ENCODE peak calls at places on chromosomes 4 and X, in four cellular contexts. One of them, this sample, is unnamed.
A peak's percentile ranks its signal among the peaks of the same experiment; 100 is the strongest.

GRCh38 chr4:114659386-114660008 is 60.9 kb downstream of the UGT8 start:
- DNase-seq in A549: peak; percentile 17
- DNase-seq in NCI-H1092: peak; percentile 59
- DNase-seq in NCI-H1417: peak; percentile 85
- DNase-seq in this sample: peak; percentile 96

GRCh38 chr4:121164291-121164690 is at the start of gene TNIP3:
- DNase-seq in NCI-H1092: no peak
- DNase-seq in A549: no peak
- DNase-seq in NCI-H1417: no peak
- DNase-seq in this sample: no peak

GRCh38 chr4:52877694-52878093 is 15.6 kb downstream of the RASL11B start:
- DNase-seq in A549: no peak
- DNase-seq in NCI-H1092: no peak
- DNase-seq in NCI-H1417: no peak
- DNase-seq in this sample: no peak

GRCh38 chrX:1528884-1529203 is 8.1 kb downstream of the P2RY8 start:
- DNase-seq in NCI-H1417: no peak
- DNase-seq in NCI-H1092: no peak
- DNase-seq in A549: no peak
- DNase-seq in this sample: no peak

GRCh38 chr4:133929540-133929939 is 272.0 kb downstream of the PABPC4L start:
- DNase-seq in NCI-H1092: no peak
- DNase-seq in NCI-H1417: no peak
- DNase-seq in A549: no peak
- DNase-seq in this sample: no peak

GRCh38 chr4:6242271-6243029 is 27.2 kb upstream of the WFS1 start:
- DNase-seq in A549: no peak
- DNase-seq in NCI-H1417: no peak
- DNase-seq in NCI-H1092: no peak
- DNase-seq in this sample: no peak

GRCh38 chrX:154457491-154458115 is 478 bp upstream of the PLXNA3 start:
- DNase-seq in NCI-H1092: peak; percentile 31
- DNase-seq in NCI-H1417: peak; percentile 72
- DNase-seq in A549: no peak
- DNase-seq in this sample: peak; percentile 15

GRCh38 chr4:8754634-8755589 is 116.7 kb downstream of the HMX1 start:
- DNase-seq in A549: no peak
- DNase-seq in NCI-H1092: no peak
- DNase-seq in NCI-H1417: no peak
- DNase-seq in this sample: no peak

GRCh38 chr4:79273918-79274317 is 51.9 kb downstream of the NAA11 start:
- DNase-seq in NCI-H1092: no peak
- DNase-seq in A549: no peak
- DNase-seq in NCI-H1417: no peak
- DNase-seq in this sample: no peak

GRCh38 chrX:129797251-129797906 is 17.6 kb downstream of the SASH3 start:
- DNase-seq in NCI-H1092: no peak
- DNase-seq in A549: no peak
- DNase-seq in NCI-H1417: no peak
- DNase-seq in this sample: no peak

GRCh38 chr4:7256989-7257810 is 64.9 kb downstream of the SORCS2 start:
- DNase-seq in NCI-H1417: no peak
- DNase-seq in NCI-H1092: no peak
- DNase-seq in A549: no peak
- DNase-seq in this sample: no peak

GRCh38 chrX:15873566-15873965 is 19.0 kb upstream of the AP1S2 start:
- DNase-seq in A549: no peak
- DNase-seq in NCI-H1092: no peak
- DNase-seq in NCI-H1417: peak; percentile 52
- DNase-seq in this sample: peak; percentile 67

GRCh38 chr4:94452476-94453300 is 946 bp downstream of the PDLIM5 start:
- DNase-seq in A549: peak; percentile 17
- DNase-seq in NCI-H1092: no peak
- DNase-seq in NCI-H1417: peak; percentile 55
- DNase-seq in this sample: peak; percentile 67

GRCh38 chrX:73812256-73812655 is 249.3 kb downstream of the CHIC1 start:
- DNase-seq in A549: no peak
- DNase-seq in NCI-H1417: no peak
- DNase-seq in NCI-H1092: no peak
- DNase-seq in this sample: no peak

GRCh38 chrX:20361890-20362262 is 95.2 kb upstream of the RPS6KA3 start:
- DNase-seq in A549: peak; percentile 52
- DNase-seq in NCI-H1417: peak; percentile 66
- DNase-seq in NCI-H1092: peak; percentile 10
- DNase-seq in this sample: no peak

GRCh38 chr4:66569228-66569627 is 898.9 kb upstream of the EPHA5 start:
- DNase-seq in NCI-H1417: no peak
- DNase-seq in NCI-H1092: no peak
- DNase-seq in A549: no peak
- DNase-seq in this sample: no peak

GRCh38 chr4:15198070-15198727 is 195.9 kb downstream of the CPEB2 start:
- DNase-seq in NCI-H1417: no peak
- DNase-seq in NCI-H1092: no peak
- DNase-seq in A549: no peak
- DNase-seq in this sample: no peak

GRCh38 chr4:85039526-85039925 is 73.0 kb upstream of the WDFY3 start:
- DNase-seq in NCI-H1092: no peak
- DNase-seq in NCI-H1417: no peak
- DNase-seq in A549: no peak
- DNase-seq in this sample: no peak

GRCh38 chrX:47012131-47012530 is 66.1 kb upstream of the RGN start:
- DNase-seq in NCI-H1417: no peak
- DNase-seq in A549: no peak
- DNase-seq in NCI-H1092: no peak
- DNase-seq in this sample: no peak

GRCh38 chrX:66672106-66672505 is 33.2 kb upstream of the EDA2R start:
- DNase-seq in A549: no peak
- DNase-seq in NCI-H1417: no peak
- DNase-seq in NCI-H1092: no peak
- DNase-seq in this sample: no peak

GRCh38 chr4:23932935-23933334 is 43.1 kb upstream of the PPARGC1A start:
- DNase-seq in A549: no peak
- DNase-seq in NCI-H1092: no peak
- DNase-seq in NCI-H1417: no peak
- DNase-seq in this sample: peak; percentile 16

GRCh38 chr4:82422616-82423015 is 7.6 kb downstream of the HNRNPDL start:
- DNase-seq in A549: no peak
- DNase-seq in NCI-H1417: peak; percentile 29
- DNase-seq in NCI-H1092: no peak
- DNase-seq in this sample: no peak

GRCh38 chrX:39577976-39578962 is 519.5 kb downstream of the BCOR start:
- DNase-seq in A549: no peak
- DNase-seq in NCI-H1092: no peak
- DNase-seq in NCI-H1417: peak; percentile 23
- DNase-seq in this sample: no peak

GRCh38 chrX:107421337-107421736 is 28.1 kb upstream of the FRMPD3 start:
- DNase-seq in NCI-H1417: no peak
- DNase-seq in A549: no peak
- DNase-seq in NCI-H1092: no peak
- DNase-seq in this sample: no peak

GRCh38 chrX:9379697-9380551 is 84.9 kb upstream of the TBL1X start:
- DNase-seq in NCI-H1092: no peak
- DNase-seq in NCI-H1417: peak; percentile 27
- DNase-seq in A549: peak; percentile 72
- DNase-seq in this sample: peak; percentile 4

GRCh38 chr4:122783301-122784215 is 43.1 kb upstream of the FGF2 start:
- DNase-seq in NCI-H1092: no peak
- DNase-seq in NCI-H1417: peak; percentile 9
- DNase-seq in A549: peak; percentile 76
- DNase-seq in this sample: peak; percentile 28

GRCh38 chrX:134948333-134949241 is 42.2 kb upstream of the SMIM10 start:
- DNase-seq in A549: peak; percentile 41
- DNase-seq in NCI-H1417: no peak
- DNase-seq in NCI-H1092: no peak
- DNase-seq in this sample: no peak

This sample was measured in Ammon's horn.